ENCODE peak calls at places on chromosomes 7 and 10, in nine cellular contexts. B is IMR-90, I is tibial nerve, X is body of pancreas, P is Peyer's patch, O is uterus, K is sigmoid colon, L is transverse colon, T is HCT116. F is an unnamed sample.
A peak's percentile ranks its signal among the peaks of the same experiment; 100 is the strongest.

GRCh38 chr10:97179731-97180366 is 5.9 kb downstream of the SLIT1 start:
- DNase-seq in B (no peak), I (no peak), X (no peak), P (no peak), O (no peak), K (no peak), L (no peak), T (no peak), F (no peak)

GRCh38 chr10:103153302-103153759 is 39.7 kb downstream of the NT5C2 start:
- DNase-seq in B (peak; percentile 36), I (no peak), X (peak; percentile 38), P (no peak), O (peak; percentile 25), K (no peak), L (no peak), T (no peak), F (no peak)

GRCh38 chr10:86363833-86364511 is 2.6 kb downstream of the GRID1 start:
- DNase-seq in B (no peak), I (no peak), X (peak; percentile 16), P (peak; percentile 34), O (no peak), K (peak; percentile 57), L (no peak), T (no peak), F (no peak)

GRCh38 chr10:3760083-3760482 is 24.9 kb downstream of the KLF6 start:
- DNase-seq in B (no peak), I (no peak), X (no peak), P (no peak), O (no peak), K (no peak), L (no peak), T (no peak), F (no peak)

GRCh38 chr7:27992755-27993478 is 187.7 kb downstream of the JAZF1 start:
- DNase-seq in B (no peak), I (no peak), X (no peak), P (no peak), O (no peak), K (no peak), L (no peak), T (no peak), F (no peak)

GRCh38 chr10:20771053-20771452 is 126.1 kb downstream of the NEBL start:
- DNase-seq in B (no peak), I (no peak), X (no peak), P (no peak), O (no peak), K (no peak), L (no peak), T (no peak), F (no peak)

GRCh38 chr10:4939224-4940072 is 23.8 kb upstream of the AKR1C1 start:
- DNase-seq in B (no peak), I (no peak), X (no peak), P (no peak), O (no peak), K (no peak), L (no peak), T (no peak), F (no peak)

GRCh38 chr7:155001756-155002410 is 1.0 kb downstream of the PAXIP1 start:
- DNase-seq in B (no peak), I (no peak), X (no peak), P (no peak), O (no peak), K (no peak), L (no peak), T (no peak), F (peak; percentile 12)

GRCh38 chr10:55668326-55668922 is 692.6 kb downstream of the ZWINT start:
- DNase-seq in B (no peak), I (no peak), X (no peak), P (no peak), O (no peak), K (no peak), L (no peak), T (no peak), F (no peak)

GRCh38 chr7:129434846-129435318 is 650 bp downstream of the STRIP2 start:
- DNase-seq in B (peak; percentile 14), I (no peak), X (peak; percentile 16), P (no peak), O (peak; percentile 16), K (no peak), L (peak; percentile 7), T (no peak), F (no peak)

GRCh38 chr7:44676776-44677175 is 70.3 kb downstream of the OGDH start:
- DNase-seq in B (no peak), I (no peak), X (no peak), P (no peak), O (no peak), K (no peak), L (no peak), T (no peak), F (no peak)

GRCh38 chr10:100315603-100316002 is 14.4 kb downstream of the PKD2L1 start:
- DNase-seq in B (no peak), I (no peak), X (no peak), P (no peak), O (no peak), K (no peak), L (no peak), T (no peak), F (no peak)

GRCh38 chr7:123537026-123537642 is 2.7 kb upstream of the IQUB start:
- DNase-seq in B (peak; percentile 22), I (no peak), X (no peak), P (no peak), O (no peak), K (no peak), L (no peak), T (no peak), F (no peak)

GRCh38 chr10:87670591-87670990 is 10.9 kb downstream of the PAPSS2 start:
- DNase-seq in B (peak; percentile 73), I (no peak), X (no peak), P (no peak), O (no peak), K (no peak), L (no peak), T (no peak), F (no peak)

GRCh38 chr10:77661674-77662073 is 24.1 kb upstream of the KCNMA1 start:
- DNase-seq in B (no peak), I (no peak), X (no peak), P (no peak), O (no peak), K (no peak), L (no peak), T (no peak), F (no peak)

GRCh38 chr7:92731327-92732063 is 104.9 kb downstream of the CDK6 start:
- DNase-seq in B (peak; percentile 45), I (no peak), X (no peak), P (no peak), O (no peak), K (no peak), L (no peak), T (no peak), F (no peak)

GRCh38 chr10:5553400-5554170 is 28.8 kb downstream of the CALML3 start:
- DNase-seq in B (no peak), I (peak; percentile 4), X (peak; percentile 7), P (peak; percentile 26), O (no peak), K (peak; percentile 59), L (no peak), T (no peak), F (no peak)

GRCh38 chr10:35643151-35643975 is 1.3 kb upstream of the FZD8 start:
- DNase-seq in B (peak; percentile 66), I (peak; percentile 49), X (peak; percentile 67), P (peak; percentile 56), O (peak; percentile 72), K (peak; percentile 92), L (peak; percentile 66), T (no peak), F (peak; percentile 71)

GRCh38 chr10:7397049-7397448 is 13.8 kb downstream of the SFMBT2 start:
- DNase-seq in B (peak; percentile 16), I (no peak), X (no peak), P (no peak), O (no peak), K (no peak), L (no peak), T (no peak), F (no peak)

DNA sequence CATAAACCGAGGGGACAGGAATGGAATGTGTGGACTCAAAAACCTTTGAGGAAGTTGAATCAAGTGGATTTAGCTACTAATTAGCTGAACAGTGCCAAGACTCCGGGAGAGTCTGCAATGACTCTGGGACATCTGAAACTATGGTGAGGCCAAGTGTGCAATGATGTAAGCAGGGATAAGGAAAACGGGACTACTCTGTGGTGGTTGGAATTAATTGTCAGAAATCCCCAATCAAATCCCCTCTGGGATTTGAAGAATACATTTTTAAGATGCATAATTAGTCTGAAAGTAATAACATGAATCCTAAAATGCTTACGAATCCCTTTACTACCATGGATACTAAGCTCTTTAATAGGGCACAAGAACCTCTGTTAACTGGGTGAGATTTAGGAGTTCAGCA is 602.8 kb downstream of the NRG3 start:
- DNase-seq in B (no peak), I (no peak), X (no peak), P (no peak), O (no peak), K (no peak), L (no peak), T (no peak), F (no peak)
- TF ChIP-seq POLR2A in B (no peak), I (no peak), X (no peak), P (no peak), O (no peak), K (no peak), L (no peak), T (no peak), F (no peak)

DNA sequence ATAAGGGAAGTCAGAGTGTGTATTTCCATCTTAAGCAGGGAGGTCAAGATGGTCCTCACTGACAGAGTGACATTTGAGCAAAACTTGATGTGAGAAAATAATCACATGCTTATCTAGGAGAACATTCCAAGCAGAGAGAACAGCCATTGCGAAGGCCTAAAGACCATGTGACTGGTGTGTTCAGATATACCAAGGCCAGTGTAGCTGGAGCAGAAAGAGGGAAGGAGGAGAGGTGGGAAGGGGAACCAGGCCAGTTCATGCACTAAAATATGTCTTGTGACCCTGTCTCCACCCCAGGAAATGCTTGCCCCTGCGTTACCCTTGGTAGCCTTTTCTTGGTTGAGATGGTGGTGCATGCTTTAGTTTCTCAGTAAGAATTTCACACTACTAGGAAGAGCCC is 77.4 kb downstream of the CACNB2 start:
- DNase-seq in B (no peak), I (no peak), X (no peak), P (no peak), O (no peak), K (no peak), L (no peak), T (no peak), F (no peak)
- TF ChIP-seq POLR2A in B (no peak), I (no peak), X (no peak), P (no peak), O (no peak), K (no peak), L (no peak), T (no peak), F (no peak)

GRCh38 chr7:38178004-38178694 is at the start of gene STARD3NL:
- DNase-seq in B (peak; percentile 100), I (peak; percentile 93), X (peak; percentile 99), P (peak; percentile 94), O (peak; percentile 95), K (peak; percentile 99), L (peak; percentile 95), T (peak; percentile 100), F (peak; percentile 98)
- TF ChIP-seq POLR2A in B (peak; percentile 77), I (no peak), X (no peak), P (peak; percentile 41), O (peak; percentile 78), K (no peak), L (peak; percentile 65), T (peak; percentile 62), F (peak; percentile 75)

GRCh38 chr10:42552188-42553063 is 85.9 kb downstream of the ZNF33B start:
- DNase-seq in B (peak; percentile 97), I (peak; percentile 93), X (peak; percentile 97), P (peak; percentile 95), O (peak; percentile 96), K (peak; percentile 97), L (peak; percentile 97), T (peak; percentile 95), F (peak; percentile 80)
- TF ChIP-seq POLR2A in B (no peak), I (no peak), X (peak; percentile 44), P (peak; percentile 56), O (peak; percentile 43), K (no peak), L (peak; percentile 29), T (peak; percentile 35), F (peak; percentile 60)